ENCODE peak calls at places on chromosomes 12 and 14, in nine cellular contexts. J, L, H, O, B, K, Y, W and C are unnamed samples.

GRCh38 chr12:111438501-111438900 is 32.8 kb downstream of the SH2B3 start:
- DNase-seq in J (no peak), B (no peak), Y (no peak), L (no peak), O (no peak), W (no peak), K (no peak), H (peak), C (peak)

GRCh38 chr14:52349731-52350130 is 35.6 kb downstream of the PTGER2 start:
- DNase-seq in B (no peak), L (no peak), Y (no peak), J (no peak), K (no peak), W (no peak), O (no peak), H (peak), C (no peak)

GRCh38 chr14:56487090-56487667 is 92.4 kb upstream of the TMEM260 start:
- DNase-seq in Y (no peak), K (no peak), W (no peak), O (peak), H (peak), B (peak), L (no peak), J (peak), C (no peak)

GRCh38 chr14:91419044-91419397 is 1.4 kb upstream of the CCDC88C start:
- DNase-seq in L (no peak), H (no peak), O (no peak), Y (no peak), W (no peak), B (no peak), K (no peak), J (no peak), C (no peak)

GRCh38 chr14:90383731-90384542 is 12.9 kb upstream of the CALM1 start:
- DNase-seq in K (peak), L (peak), B (no peak), Y (peak), W (peak), O (peak), J (no peak), H (peak), C (peak)

GRCh38 chr12:83349907-83350611 is 663.4 kb downstream of the TMTC2 start:
- DNase-seq in W (no peak), O (no peak), Y (no peak), B (no peak), K (no peak), L (no peak), H (no peak), J (no peak), C (no peak)

GRCh38 chr14:66709292-66709691 is 201.3 kb downstream of the GPHN start:
- DNase-seq in O (no peak), H (peak), W (no peak), K (no peak), Y (no peak), J (no peak), L (no peak), B (no peak), C (no peak)

GRCh38 chr12:104490221-104490620 is 33.5 kb downstream of the CHST11 start:
- DNase-seq in H (no peak), W (no peak), Y (no peak), L (no peak), K (no peak), B (no peak), J (no peak), O (no peak), C (peak)

GRCh38 chr12:60501124-60501729 is 905.4 kb downstream of the SLC16A7 start:
- DNase-seq in K (no peak), Y (no peak), L (no peak), O (no peak), W (no peak), J (no peak), B (no peak), H (peak), C (peak)

GRCh38 chr14:44529026-44529425 is 21.9 kb upstream of the FSCB start:
- DNase-seq in W (no peak), J (no peak), K (no peak), L (peak), H (no peak), O (no peak), Y (no peak), B (no peak), C (no peak)

GRCh38 chr12:48012070-48012469 is 7.8 kb upstream of the COL2A1 start:
- DNase-seq in J (no peak), O (no peak), K (no peak), L (no peak), W (no peak), B (no peak), H (no peak), Y (no peak), C (no peak)

GRCh38 chr12:90958995-90959394 is 4.0 kb upstream of the CCER1 start:
- DNase-seq in J (peak), Y (no peak), B (no peak), O (no peak), H (peak), W (no peak), K (peak), L (no peak), C (no peak)

GRCh38 chr14:65940056-65940735 is 527.7 kb downstream of the FUT8 start:
- DNase-seq in L (no peak), O (peak), B (no peak), W (peak), H (no peak), Y (no peak), J (peak), K (no peak), C (no peak)

GRCh38 chr14:90625445-90625844 is 190.8 kb downstream of the TTC7B start:
- DNase-seq in O (no peak), L (no peak), W (no peak), H (peak), J (no peak), K (no peak), B (no peak), Y (no peak), C (no peak)

GRCh38 chr12:121240484-121241202 is 30.7 kb downstream of the P2RX4 start:
- DNase-seq in O (no peak), J (no peak), W (no peak), Y (peak), K (peak), H (peak), B (no peak), L (no peak), C (peak)

GRCh38 chr12:51028126-51028810 is 2.1 kb upstream of the SLC11A2 start:
- DNase-seq in H (peak), W (peak), J (peak), K (peak), O (peak), B (no peak), L (no peak), Y (no peak), C (no peak)

GRCh38 chr14:30855345-30856037 is 18.9 kb upstream of the COCH start:
- DNase-seq in H (no peak), Y (no peak), O (no peak), L (no peak), J (no peak), K (no peak), W (no peak), B (no peak), C (no peak)

GRCh38 chr12:117101953-117102833 is 3.0 kb upstream of the TESC start:
- DNase-seq in J (no peak), Y (no peak), K (no peak), H (no peak), O (no peak), B (no peak), L (no peak), W (no peak), C (no peak)

GRCh38 chr14:100661340-100661712 is 65.4 kb upstream of the DLK1 start:
- DNase-seq in O (no peak), Y (no peak), L (no peak), J (no peak), W (no peak), K (no peak), B (no peak), H (no peak), C (no peak)

GRCh38 chr12:57759360-57759980 is 4.6 kb downstream of the MARCHF9 start:
- DNase-seq in B (no peak), H (no peak), W (no peak), K (no peak), O (peak), J (peak), L (no peak), Y (no peak), C (peak)

GRCh38 chr12:116697305-116698130 is 40.4 kb downstream of the SPRING1 start:
- DNase-seq in O (peak), K (no peak), J (peak), H (peak), Y (no peak), B (no peak), W (no peak), L (no peak), C (peak)

GRCh38 chr12:65323025-65323424 is 44.5 kb downstream of the MSRB3 start:
- DNase-seq in O (no peak), J (no peak), Y (no peak), K (no peak), B (no peak), W (no peak), L (no peak), H (no peak), C (no peak)

GRCh38 chr14:103504991-103505565 is 17.6 kb downstream of the CKB start:
- DNase-seq in W (no peak), L (no peak), J (peak), B (no peak), O (no peak), H (no peak), K (no peak), Y (no peak), C (no peak)

GRCh38 chr12:28568083-28568482 is 377.8 kb downstream of the CCDC91 start:
- DNase-seq in L (no peak), Y (no peak), W (no peak), H (peak), K (peak), B (no peak), J (peak), O (no peak), C (no peak)

GRCh38 chr12:12976366-12976765 is 23.7 kb downstream of the HEBP1 start:
- DNase-seq in L (no peak), J (peak), H (peak), K (peak), O (no peak), B (no peak), W (no peak), Y (no peak), C (no peak)

GRCh38 chr12:64077922-64078321 is 144.2 kb downstream of the KICS2 start:
- DNase-seq in W (no peak), Y (no peak), H (no peak), K (no peak), L (no peak), B (no peak), J (peak), O (peak), C (no peak)

GRCh38 chr12:31682136-31682962 is 22.9 kb downstream of the ETFBKMT start:
- DNase-seq in K (peak), O (peak), Y (no peak), J (peak), H (peak), L (peak), B (peak), W (peak), C (peak)

GRCh38 chr12:50845021-50845647 is 2.4 kb downstream of the TMPRSS12 start:
- DNase-seq in H (peak), B (no peak), Y (no peak), L (no peak), O (no peak), K (no peak), J (no peak), W (no peak), C (no peak)

GRCh38 chr12:67068773-67069450 is 200.2 kb upstream of the CAND1 start:
- DNase-seq in L (peak), J (peak), H (peak), K (peak), O (peak), Y (peak), W (peak), B (peak), C (peak)